ENCODE peak calls at places on chromosomes 12 and 14, in eight cellular contexts. F is HL-60, S is bronchial epithelial cell, G is fibroblast of lung, D is IMR-90, Q is GM12865, B is fibroblast of pulmonary artery, N is AG04450. I is an unnamed sample.

GRCh38 chr12:13234045-13234641 is 37.6 kb downstream of the EMP1 start:
- DNase-seq in F (peak), G (peak), B (peak), D (peak), Q (peak), S (peak), N (no peak), I (peak)

GRCh38 chr12:43444940-43445564 is 107.0 kb downstream of the ADAMTS20 start:
- DNase-seq in F (peak), B (peak), D (peak), Q (peak), S (peak), G (peak), N (peak), I (peak)

GRCh38 chr14:93331375-93332031 is 1.3 kb downstream of the BTBD7 start:
- DNase-seq in G (no peak), Q (no peak), N (no peak), B (no peak), D (no peak), F (no peak), S (no peak), I (no peak)

GRCh38 chr12:94560416-94561221 is 89.7 kb downstream of the TMCC3 start:
- DNase-seq in Q (peak), B (peak), S (peak), N (no peak), F (no peak), D (peak), G (peak), I (no peak)

GRCh38 chr12:117151195-117152031 is 38.9 kb downstream of the FBXO21 start:
- DNase-seq in F (no peak), B (peak), G (peak), Q (no peak), S (peak), N (no peak), D (peak), I (no peak)

GRCh38 chr12:124422142-124422569 is 127.3 kb downstream of the RFLNA start:
- DNase-seq in D (no peak), F (no peak), N (no peak), Q (no peak), B (no peak), S (peak), G (peak), I (no peak)

GRCh38 chr14:23154876-23155587 is 28.4 kb downstream of the SLC7A8 start:
- DNase-seq in Q (no peak), G (peak), F (no peak), B (peak), N (peak), D (peak), S (peak), I (no peak)

GRCh38 chr14:76676539-76676938 is 84.7 kb upstream of the VASH1 start:
- DNase-seq in G (no peak), D (no peak), F (no peak), B (no peak), N (no peak), S (no peak), Q (no peak), I (no peak)

GRCh38 chr14:74417201-74417600 is 8.8 kb downstream of the SYNDIG1L start:
- DNase-seq in G (no peak), S (no peak), D (no peak), N (no peak), B (no peak), Q (no peak), F (no peak), I (no peak)

GRCh38 chr14:50395448-50395847 is 1.2 kb downstream of the CDKL1 start:
- DNase-seq in G (no peak), F (no peak), S (no peak), D (no peak), B (no peak), N (no peak), Q (no peak), I (no peak)

GRCh38 chr12:69966839-69967238 is 141.8 kb downstream of the MYRFL start:
- DNase-seq in F (no peak), B (peak), G (no peak), N (no peak), S (peak), D (peak), Q (no peak), I (no peak)

GRCh38 chr12:96239711-96240234 is 45.6 kb downstream of the ELK3 start:
- DNase-seq in F (no peak), D (no peak), S (no peak), B (no peak), N (no peak), G (peak), Q (no peak), I (no peak)

GRCh38 chr14:35133542-35134328 is 11.4 kb downstream of the PRORP start:
- DNase-seq in D (no peak), Q (no peak), N (no peak), G (no peak), S (no peak), B (peak), F (no peak), I (no peak)

GRCh38 chr14:100629696-100630095 is 42.5 kb upstream of the BEGAIN start:
- DNase-seq in F (no peak), G (no peak), N (no peak), D (no peak), B (no peak), Q (no peak), S (no peak), I (no peak)

GRCh38 chr12:84636801-84637285 is 275.8 kb downstream of the SLC6A15 start:
- DNase-seq in N (no peak), S (no peak), F (no peak), B (peak), G (peak), D (peak), Q (no peak), I (no peak)

GRCh38 chr12:95836185-95836609 is 22.6 kb upstream of the SNRPF start:
- DNase-seq in Q (no peak), F (no peak), G (peak), B (peak), D (peak), N (no peak), S (peak), I (no peak)

GRCh38 chr12:66516133-66516532 is 162.7 kb downstream of the GRIP1 start:
- DNase-seq in Q (no peak), N (no peak), G (no peak), F (no peak), D (no peak), B (peak), S (peak), I (no peak)

GRCh38 chr14:49908433-49908782 is 15.5 kb downstream of the ARF6 start:
- DNase-seq in S (peak), D (no peak), F (no peak), B (no peak), Q (no peak), G (no peak), N (no peak), I (no peak)

GRCh38 chr12:69467400-69467799 is 2.8 kb upstream of the FRS2 start:
- DNase-seq in B (no peak), D (no peak), G (no peak), F (no peak), N (no peak), S (no peak), Q (no peak), I (no peak)

GRCh38 chr12:116539361-116539771 is 19.8 kb upstream of the MAP1LC3B2 start:
- DNase-seq in F (no peak), Q (no peak), N (no peak), B (peak), S (peak), D (peak), G (peak), I (no peak)

GRCh38 chr12:132685400-132685799 is 1.7 kb downstream of the POLE start:
- DNase-seq in F (no peak), Q (no peak), S (no peak), B (no peak), N (no peak), D (no peak), G (no peak), I (no peak)

GRCh38 chr14:43535231-43535838 is 971.7 kb downstream of the FSCB start:
- DNase-seq in G (no peak), Q (no peak), B (no peak), N (no peak), D (no peak), F (no peak), S (no peak), I (no peak)

GRCh38 chr12:65229441-65229840 is 49.0 kb upstream of the MSRB3 start:
- DNase-seq in Q (no peak), D (peak), N (peak), S (peak), G (peak), F (no peak), B (peak), I (no peak)

GRCh38 chr12:12577786-12578185 is 15.1 kb upstream of the DUSP16 start:
- DNase-seq in B (no peak), S (peak), Q (no peak), N (no peak), G (no peak), D (no peak), F (no peak), I (no peak)

GRCh38 chr14:55583942-55584468 is 4.0 kb downstream of the KTN1 start:
- DNase-seq in Q (no peak), G (no peak), D (peak), S (no peak), N (no peak), F (no peak), B (no peak), I (no peak)

GRCh38 chr12:12784911-12785814 is at the start of gene APOLD1:
- DNase-seq in G (no peak), S (no peak), N (no peak), F (no peak), D (no peak), B (peak), Q (peak), I (no peak)

GRCh38 chr12:120007272-120007671 is 18.2 kb downstream of the BICDL1 start:
- DNase-seq in S (no peak), B (no peak), Q (peak), G (no peak), F (no peak), N (no peak), D (no peak), I (peak)

GRCh38 chr14:55951366-55952206 is 166.6 kb upstream of the PELI2 start:
- DNase-seq in Q (no peak), S (no peak), B (no peak), N (no peak), G (no peak), D (no peak), F (no peak), I (no peak)

GRCh38 chr14:61700104-61700886 is 5.0 kb downstream of the HIF1A start:
- DNase-seq in F (no peak), B (peak), S (no peak), G (no peak), Q (no peak), N (no peak), D (no peak), I (no peak)
- H3K4me3 ChIP-seq in F (no peak), B (peak), S (peak), G (peak), Q (peak), N (peak), D (peak), I (no peak)

DNA sequence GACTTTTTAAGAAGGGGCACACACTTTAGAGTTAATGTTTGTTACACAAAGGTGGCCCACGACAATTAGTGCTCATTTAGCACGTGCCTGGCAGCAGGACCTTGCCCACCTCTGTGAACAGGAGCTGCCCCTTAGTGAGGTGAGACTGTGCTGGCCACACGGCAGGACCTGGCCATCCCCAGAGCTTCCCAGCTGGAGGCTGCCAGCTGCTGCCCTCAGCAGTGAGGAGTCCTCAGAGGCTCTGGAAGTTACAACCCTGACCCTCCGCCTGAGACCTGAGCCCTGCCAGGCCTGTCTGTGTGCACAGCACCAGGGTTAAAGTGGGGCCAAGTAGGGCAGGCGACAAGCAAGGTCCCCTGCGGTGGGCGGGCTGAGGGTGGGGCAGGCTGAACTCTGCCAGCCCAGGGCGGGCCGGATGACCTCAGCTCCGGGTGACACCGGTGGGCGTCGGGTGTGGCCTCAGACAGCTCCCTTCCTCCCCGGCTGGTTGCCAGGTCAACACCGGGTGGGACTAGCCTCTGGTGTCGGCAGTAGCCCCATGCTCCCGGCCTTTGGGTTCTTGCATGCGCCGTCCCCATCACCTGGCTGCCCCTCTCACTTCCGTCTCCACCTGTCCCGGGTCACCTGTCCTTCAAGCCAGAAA is 9.2 kb upstream of the LBHD2 start:
- DNase-seq in F (no peak), B (no peak), N (no peak), Q (peak), S (no peak), D (no peak), G (no peak), I (no peak)
- H3K4me3 ChIP-seq in F (no peak), B (peak), N (no peak), Q (no peak), S (peak), D (no peak), G (peak), I (peak)

GRCh38 chr12:3200032-3200617 is 122.9 kb downstream of the TSPAN9 start:
- DNase-seq in B (peak), D (peak), S (peak), G (peak), F (no peak), N (no peak), Q (no peak), I (no peak)
- H3K4me3 ChIP-seq in B (peak), D (peak), S (peak), G (peak), F (no peak), N (peak), Q (no peak), I (no peak)

GRCh38 chr14:21020977-21021545 is 3.8 kb downstream of the NDRG2 start:
- DNase-seq in S (no peak), Q (no peak), F (no peak), N (no peak), G (no peak), B (no peak), D (no peak), I (no peak)

GRCh38 chr14:21023817-21024667 is 819 bp downstream of the NDRG2 start:
- DNase-seq in N (no peak), F (no peak), B (no peak), G (no peak), S (no peak), D (no peak), Q (no peak), I (peak)

GRCh38 chr14:21024668-21025373 is at the start of gene NDRG2:
- DNase-seq in Q (peak), F (no peak), B (peak), G (no peak), S (no peak), N (no peak), D (no peak), I (peak)

GRCh38 chr14:21022686-21023085 is 2.2 kb downstream of the NDRG2 start:
- DNase-seq in B (no peak), F (no peak), S (no peak), G (no peak), Q (no peak), D (no peak), N (no peak), I (no peak)

GRCh38 chr14:21023174-21023573 is 1.7 kb downstream of the NDRG2 start:
- DNase-seq in Q (no peak), D (no peak), S (no peak), N (no peak), F (no peak), B (no peak), G (no peak), I (no peak)
- H3K4me3 ChIP-seq in Q (no peak), D (no peak), S (no peak), N (no peak), F (no peak), B (no peak), G (no peak), I (no peak)

GRCh38 chr12:462936-463705 is 3.4 kb downstream of the B4GALNT3 start:
- DNase-seq in G (no peak), D (no peak), Q (no peak), B (no peak), N (no peak), S (peak), F (no peak), I (no peak)

GRCh38 chr12:459430-460258 is at the start of gene B4GALNT3:
- DNase-seq in Q (peak), S (peak), B (peak), G (no peak), F (no peak), N (no peak), D (no peak), I (peak)

GRCh38 chr12:460301-461230 is 827 bp downstream of the B4GALNT3 start:
- DNase-seq in D (no peak), S (no peak), B (no peak), G (no peak), N (no peak), F (no peak), Q (peak), I (peak)

GRCh38 chr12:459050-459429 is 699 bp upstream of the B4GALNT3 start:
- DNase-seq in B (no peak), G (no peak), F (no peak), N (no peak), S (no peak), D (no peak), Q (no peak), I (no peak)

GRCh38 chr12:461425-461824 is 1.7 kb downstream of the B4GALNT3 start:
- DNase-seq in G (no peak), F (no peak), S (no peak), B (no peak), N (no peak), Q (no peak), D (no peak), I (no peak)
- H3K4me3 ChIP-seq in G (no peak), F (no peak), S (no peak), B (no peak), N (no peak), Q (no peak), D (no peak), I (no peak)

GRCh38 chr14:95317817-95318343 is 1.8 kb downstream of the CLMN start:
- DNase-seq in G (no peak), F (no peak), N (no peak), S (no peak), B (no peak), D (no peak), Q (no peak), I (no peak)

GRCh38 chr14:95320076-95320895 is 578 bp upstream of the CLMN start:
- DNase-seq in S (no peak), Q (peak), N (no peak), G (no peak), F (no peak), B (no peak), D (no peak), I (no peak)

GRCh38 chr14:95319312-95320075 is at the start of gene CLMN:
- DNase-seq in S (no peak), N (no peak), D (peak), F (peak), G (peak), B (peak), Q (peak), I (peak)

GRCh38 chr14:95318399-95318834 is 1.3 kb downstream of the CLMN start:
- DNase-seq in F (no peak), N (no peak), S (no peak), Q (peak), G (no peak), D (no peak), B (no peak), I (no peak)

GRCh38 chr14:95318870-95319311 is 817 bp downstream of the CLMN start:
- DNase-seq in S (no peak), N (no peak), B (no peak), Q (no peak), F (no peak), D (no peak), G (no peak), I (peak)
- H3K4me3 ChIP-seq in S (peak), N (no peak), B (peak), Q (peak), F (peak), D (no peak), G (no peak), I (peak)

DNA sequence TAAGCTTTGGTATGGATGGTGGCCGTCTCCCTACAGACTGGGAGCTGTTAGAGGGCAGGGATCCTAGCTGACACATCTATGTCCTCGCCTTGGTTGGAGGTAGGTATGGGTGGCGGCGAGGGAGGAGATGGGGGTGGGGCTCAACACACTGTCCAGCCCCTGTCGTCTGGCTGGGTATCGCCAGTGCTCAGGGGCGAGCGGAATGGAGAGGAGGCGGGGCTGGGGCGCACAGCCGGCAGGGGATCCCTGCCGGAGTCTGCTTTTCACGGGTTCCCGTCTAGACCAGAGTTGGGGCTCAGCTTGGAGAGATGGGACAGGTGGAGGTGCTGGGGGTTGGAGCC is 16.1 kb downstream of the TAMALIN start:
- DNase-seq in S (no peak), Q (no peak), F (no peak), D (no peak), B (no peak), G (no peak), N (no peak), I (peak)
- H3K4me3 ChIP-seq in S (peak), Q (peak), F (peak), D (peak), B (peak), G (peak), N (peak), I (peak)

GRCh38 chr12:93009533-93009932 is 80.4 kb upstream of the EEA1 start:
- DNase-seq in N (no peak), G (no peak), F (no peak), Q (peak), D (no peak), B (no peak), S (no peak), I (no peak)

GRCh38 chr12:93007539-93007938 is 78.4 kb upstream of the EEA1 start:
- DNase-seq in D (no peak), B (peak), S (no peak), Q (no peak), N (no peak), G (no peak), F (no peak), I (no peak)

GRCh38 chr12:93006655-93007208 is 77.6 kb upstream of the EEA1 start:
- DNase-seq in D (no peak), B (no peak), G (no peak), F (no peak), S (no peak), Q (peak), N (no peak), I (no peak)

GRCh38 chr12:93005928-93006654 is 77.0 kb upstream of the EEA1 start:
- DNase-seq in F (no peak), G (no peak), Q (no peak), N (no peak), D (no peak), S (no peak), B (no peak), I (no peak)

GRCh38 chr12:93008044-93008778 is 79.1 kb upstream of the EEA1 start:
- DNase-seq in N (no peak), S (no peak), Q (peak), B (no peak), D (no peak), G (no peak), F (no peak), I (no peak)
- H3K4me3 ChIP-seq in N (no peak), S (no peak), Q (no peak), B (no peak), D (no peak), G (no peak), F (no peak), I (no peak)

DNA sequence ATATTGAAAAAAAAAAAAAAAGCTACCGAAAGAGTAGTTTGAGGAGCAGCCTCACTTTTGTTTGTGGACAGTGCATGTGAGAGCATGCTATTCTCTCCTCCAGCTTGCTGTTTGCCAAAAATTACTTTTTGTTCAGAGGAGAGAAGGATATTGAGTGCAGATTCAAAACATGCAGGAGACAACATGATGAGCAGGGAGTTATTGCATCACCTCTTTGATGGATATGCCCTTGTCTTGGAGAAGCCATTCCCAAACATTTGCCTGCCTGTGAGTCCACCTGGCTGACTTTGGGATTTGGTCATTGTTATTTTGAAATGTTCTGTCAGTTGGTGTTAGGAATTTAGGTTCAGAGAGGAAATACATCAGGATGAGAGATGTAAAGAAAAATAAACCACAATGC is 2.4 kb downstream of the C12orf75 start:
- DNase-seq in B (no peak), F (no peak), D (no peak), N (no peak), G (no peak), Q (no peak), S (no peak), I (no peak)
- H3K4me3 ChIP-seq in B (no peak), F (no peak), D (no peak), N (peak), G (peak), Q (peak), S (no peak), I (no peak)

GRCh38 chr14:61822458-61822857 is 60.2 kb downstream of the SNAPC1 start:
- DNase-seq in D (no peak), N (no peak), B (no peak), S (no peak), Q (no peak), F (no peak), G (no peak), I (no peak)
- H3K4me3 ChIP-seq in D (no peak), N (no peak), B (no peak), S (no peak), Q (no peak), F (no peak), G (no peak), I (no peak)